ENCODE peak calls at places on chromosomes 3 and 15, in six cellular contexts. One of them, this sample, is unnamed.

GRCh38 chr15:98322551-98322950 is 325.8 kb upstream of the IGF1R start:
- DNase-seq in NCI-H1436: peak; percentile 51
- DNase-seq in CD8-positive, alpha-beta T cell: no peak
- DNase-seq in HCEC 1CT: no peak
- DNase-seq in dermis blood vessel endothelial cell: no peak
- DNase-seq in stimulated activated CD4-positive, alpha-beta T cell treated with anti-CD3 and anti-CD28 coated beads, TNF-alpha, amount 100 ng/mL, for 1 hour: no peak
- DNase-seq in this sample: no peak

GRCh38 chr3:50525987-50526386 is 22.6 kb upstream of the CACNA2D2 start:
- DNase-seq in NCI-H1436: no peak
- DNase-seq in CD8-positive, alpha-beta T cell: no peak
- DNase-seq in HCEC 1CT: peak; percentile 43
- DNase-seq in dermis blood vessel endothelial cell: peak; percentile 45
- DNase-seq in stimulated activated CD4-positive, alpha-beta T cell treated with anti-CD3 and anti-CD28 coated beads, TNF-alpha, amount 100 ng/mL, for 1 hour: no peak
- DNase-seq in this sample: peak; percentile 81

GRCh38 chr3:150349314-150350097 is 58.6 kb upstream of the TSC22D2 start:
- DNase-seq in NCI-H1436: no peak
- DNase-seq in CD8-positive, alpha-beta T cell: no peak
- DNase-seq in HCEC 1CT: no peak
- DNase-seq in dermis blood vessel endothelial cell: no peak
- DNase-seq in stimulated activated CD4-positive, alpha-beta T cell treated with anti-CD3 and anti-CD28 coated beads, TNF-alpha, amount 100 ng/mL, for 1 hour: no peak
- DNase-seq in this sample: no peak

GRCh38 chr3:46895204-46895660 is 17.7 kb downstream of the PTH1R start:
- DNase-seq in NCI-H1436: no peak
- DNase-seq in CD8-positive, alpha-beta T cell: peak; percentile 68
- DNase-seq in HCEC 1CT: peak; percentile 25
- DNase-seq in dermis blood vessel endothelial cell: peak; percentile 74
- DNase-seq in stimulated activated CD4-positive, alpha-beta T cell treated with anti-CD3 and anti-CD28 coated beads, TNF-alpha, amount 100 ng/mL, for 1 hour: peak; percentile 62
- DNase-seq in this sample: peak; percentile 83

GRCh38 chr3:187986514-187986934 is 167.4 kb upstream of the LPP start:
- DNase-seq in NCI-H1436: no peak
- DNase-seq in CD8-positive, alpha-beta T cell: peak; percentile 26
- DNase-seq in HCEC 1CT: peak; percentile 97
- DNase-seq in dermis blood vessel endothelial cell: peak; percentile 76
- DNase-seq in stimulated activated CD4-positive, alpha-beta T cell treated with anti-CD3 and anti-CD28 coated beads, TNF-alpha, amount 100 ng/mL, for 1 hour: no peak
- DNase-seq in this sample: peak; percentile 77

GRCh38 chr3:33668618-33669017 is 49.4 kb downstream of the CLASP2 start:
- DNase-seq in NCI-H1436: no peak
- DNase-seq in CD8-positive, alpha-beta T cell: no peak
- DNase-seq in HCEC 1CT: no peak
- DNase-seq in dermis blood vessel endothelial cell: no peak
- DNase-seq in stimulated activated CD4-positive, alpha-beta T cell treated with anti-CD3 and anti-CD28 coated beads, TNF-alpha, amount 100 ng/mL, for 1 hour: no peak
- DNase-seq in this sample: no peak

GRCh38 chr15:65326109-65326508 is 21.6 kb downstream of the RNU5B-1 start:
- DNase-seq in NCI-H1436: no peak
- DNase-seq in CD8-positive, alpha-beta T cell: no peak
- DNase-seq in HCEC 1CT: no peak
- DNase-seq in dermis blood vessel endothelial cell: peak; percentile 94
- DNase-seq in stimulated activated CD4-positive, alpha-beta T cell treated with anti-CD3 and anti-CD28 coated beads, TNF-alpha, amount 100 ng/mL, for 1 hour: no peak
- DNase-seq in this sample: no peak

GRCh38 chr3:66493464-66494099 is 7.2 kb downstream of the LRIG1 start:
- DNase-seq in NCI-H1436: no peak
- DNase-seq in CD8-positive, alpha-beta T cell: no peak
- DNase-seq in HCEC 1CT: no peak
- DNase-seq in dermis blood vessel endothelial cell: no peak
- DNase-seq in stimulated activated CD4-positive, alpha-beta T cell treated with anti-CD3 and anti-CD28 coated beads, TNF-alpha, amount 100 ng/mL, for 1 hour: no peak
- DNase-seq in this sample: no peak

GRCh38 chr15:100771745-100772144 is 107.9 kb upstream of the ALDH1A3 start:
- DNase-seq in NCI-H1436: no peak
- DNase-seq in CD8-positive, alpha-beta T cell: no peak
- DNase-seq in HCEC 1CT: no peak
- DNase-seq in dermis blood vessel endothelial cell: peak; percentile 13
- DNase-seq in stimulated activated CD4-positive, alpha-beta T cell treated with anti-CD3 and anti-CD28 coated beads, TNF-alpha, amount 100 ng/mL, for 1 hour: no peak
- DNase-seq in this sample: no peak

GRCh38 chr3:45497963-45498362 is 96.6 kb upstream of the LIMD1 start:
- DNase-seq in NCI-H1436: no peak
- DNase-seq in CD8-positive, alpha-beta T cell: peak; percentile 25
- DNase-seq in HCEC 1CT: no peak
- DNase-seq in dermis blood vessel endothelial cell: peak; percentile 54
- DNase-seq in stimulated activated CD4-positive, alpha-beta T cell treated with anti-CD3 and anti-CD28 coated beads, TNF-alpha, amount 100 ng/mL, for 1 hour: no peak
- DNase-seq in this sample: no peak

GRCh38 chr3:151926956-151927355 is 53.5 kb downstream of the SUCNR1 start:
- DNase-seq in NCI-H1436: no peak
- DNase-seq in CD8-positive, alpha-beta T cell: no peak
- DNase-seq in HCEC 1CT: peak; percentile 62
- DNase-seq in dermis blood vessel endothelial cell: peak; percentile 42
- DNase-seq in stimulated activated CD4-positive, alpha-beta T cell treated with anti-CD3 and anti-CD28 coated beads, TNF-alpha, amount 100 ng/mL, for 1 hour: no peak
- DNase-seq in this sample: no peak

GRCh38 chr3:126658584-126658983 is 3.7 kb upstream of the TXNRD3 start:
- DNase-seq in NCI-H1436: no peak
- DNase-seq in CD8-positive, alpha-beta T cell: no peak
- DNase-seq in HCEC 1CT: no peak
- DNase-seq in dermis blood vessel endothelial cell: no peak
- DNase-seq in stimulated activated CD4-positive, alpha-beta T cell treated with anti-CD3 and anti-CD28 coated beads, TNF-alpha, amount 100 ng/mL, for 1 hour: no peak
- DNase-seq in this sample: no peak

GRCh38 chr3:51501833-51502561 is 2.2 kb upstream of the DCAF1 start:
- DNase-seq in NCI-H1436: peak; percentile 15
- DNase-seq in CD8-positive, alpha-beta T cell: peak; percentile 75
- DNase-seq in HCEC 1CT: peak; percentile 45
- DNase-seq in dermis blood vessel endothelial cell: peak; percentile 92
- DNase-seq in stimulated activated CD4-positive, alpha-beta T cell treated with anti-CD3 and anti-CD28 coated beads, TNF-alpha, amount 100 ng/mL, for 1 hour: peak; percentile 40
- DNase-seq in this sample: peak; percentile 89

GRCh38 chr3:190825389-190826016 is 37.0 kb downstream of the GMNC start:
- DNase-seq in NCI-H1436: no peak
- DNase-seq in CD8-positive, alpha-beta T cell: no peak
- DNase-seq in HCEC 1CT: peak; percentile 84
- DNase-seq in dermis blood vessel endothelial cell: no peak
- DNase-seq in stimulated activated CD4-positive, alpha-beta T cell treated with anti-CD3 and anti-CD28 coated beads, TNF-alpha, amount 100 ng/mL, for 1 hour: no peak
- DNase-seq in this sample: no peak

GRCh38 chr3:146142757-146143156 is 18.2 kb downstream of the PLOD2 start:
- DNase-seq in NCI-H1436: no peak
- DNase-seq in CD8-positive, alpha-beta T cell: no peak
- DNase-seq in HCEC 1CT: peak; percentile 71
- DNase-seq in dermis blood vessel endothelial cell: peak; percentile 54
- DNase-seq in stimulated activated CD4-positive, alpha-beta T cell treated with anti-CD3 and anti-CD28 coated beads, TNF-alpha, amount 100 ng/mL, for 1 hour: no peak
- DNase-seq in this sample: no peak

GRCh38 chr3:53688989-53689388 is 157.2 kb downstream of the CHDH start:
- DNase-seq in NCI-H1436: no peak
- DNase-seq in CD8-positive, alpha-beta T cell: no peak
- DNase-seq in HCEC 1CT: no peak
- DNase-seq in dermis blood vessel endothelial cell: no peak
- DNase-seq in stimulated activated CD4-positive, alpha-beta T cell treated with anti-CD3 and anti-CD28 coated beads, TNF-alpha, amount 100 ng/mL, for 1 hour: no peak
- DNase-seq in this sample: no peak

GRCh38 chr3:158918008-158918407 is 116.2 kb downstream of the MFSD1 start:
- DNase-seq in NCI-H1436: peak; percentile 22
- DNase-seq in CD8-positive, alpha-beta T cell: no peak
- DNase-seq in HCEC 1CT: peak; percentile 92
- DNase-seq in dermis blood vessel endothelial cell: peak; percentile 89
- DNase-seq in stimulated activated CD4-positive, alpha-beta T cell treated with anti-CD3 and anti-CD28 coated beads, TNF-alpha, amount 100 ng/mL, for 1 hour: no peak
- DNase-seq in this sample: peak; percentile 25

GRCh38 chr15:69280783-69281182 is 17.9 kb upstream of the PAQR5 start:
- DNase-seq in NCI-H1436: no peak
- DNase-seq in CD8-positive, alpha-beta T cell: no peak
- DNase-seq in HCEC 1CT: no peak
- DNase-seq in dermis blood vessel endothelial cell: no peak
- DNase-seq in stimulated activated CD4-positive, alpha-beta T cell treated with anti-CD3 and anti-CD28 coated beads, TNF-alpha, amount 100 ng/mL, for 1 hour: no peak
- DNase-seq in this sample: no peak

GRCh38 chr15:73388256-73388781 is 19.6 kb upstream of the HCN4 start:
- DNase-seq in NCI-H1436: no peak
- DNase-seq in CD8-positive, alpha-beta T cell: no peak
- DNase-seq in HCEC 1CT: peak; percentile 80
- DNase-seq in dermis blood vessel endothelial cell: peak; percentile 9
- DNase-seq in stimulated activated CD4-positive, alpha-beta T cell treated with anti-CD3 and anti-CD28 coated beads, TNF-alpha, amount 100 ng/mL, for 1 hour: no peak
- DNase-seq in this sample: no peak

GRCh38 chr3:26712211-26713026 is 89.8 kb downstream of the LRRC3B start:
- DNase-seq in NCI-H1436: peak; percentile 3
- DNase-seq in CD8-positive, alpha-beta T cell: no peak
- DNase-seq in HCEC 1CT: peak; percentile 10
- DNase-seq in dermis blood vessel endothelial cell: peak; percentile 15
- DNase-seq in stimulated activated CD4-positive, alpha-beta T cell treated with anti-CD3 and anti-CD28 coated beads, TNF-alpha, amount 100 ng/mL, for 1 hour: no peak
- DNase-seq in this sample: no peak

GRCh38 chr3:194257916-194258668 is 93.0 kb downstream of the CPN2 start:
- DNase-seq in NCI-H1436: no peak
- DNase-seq in CD8-positive, alpha-beta T cell: no peak
- DNase-seq in HCEC 1CT: no peak
- DNase-seq in dermis blood vessel endothelial cell: no peak
- DNase-seq in stimulated activated CD4-positive, alpha-beta T cell treated with anti-CD3 and anti-CD28 coated beads, TNF-alpha, amount 100 ng/mL, for 1 hour: no peak
- DNase-seq in this sample: no peak

GRCh38 chr3:6921041-6921440 is 60.1 kb downstream of the GRM7 start:
- DNase-seq in NCI-H1436: peak; percentile 14
- DNase-seq in CD8-positive, alpha-beta T cell: no peak
- DNase-seq in HCEC 1CT: no peak
- DNase-seq in dermis blood vessel endothelial cell: no peak
- DNase-seq in stimulated activated CD4-positive, alpha-beta T cell treated with anti-CD3 and anti-CD28 coated beads, TNF-alpha, amount 100 ng/mL, for 1 hour: no peak
- DNase-seq in this sample: no peak

GRCh38 chr15:45114076-45114750 is at the start of the genes DUOX2 and DUOXA2:
- DNase-seq in NCI-H1436: no peak
- DNase-seq in CD8-positive, alpha-beta T cell: no peak
- DNase-seq in HCEC 1CT: no peak
- DNase-seq in dermis blood vessel endothelial cell: no peak
- DNase-seq in stimulated activated CD4-positive, alpha-beta T cell treated with anti-CD3 and anti-CD28 coated beads, TNF-alpha, amount 100 ng/mL, for 1 hour: no peak
- DNase-seq in this sample: no peak

GRCh38 chr3:161556533-161556932 is 59.9 kb downstream of the OTOL1 start:
- DNase-seq in NCI-H1436: no peak
- DNase-seq in CD8-positive, alpha-beta T cell: no peak
- DNase-seq in HCEC 1CT: no peak
- DNase-seq in dermis blood vessel endothelial cell: no peak
- DNase-seq in stimulated activated CD4-positive, alpha-beta T cell treated with anti-CD3 and anti-CD28 coated beads, TNF-alpha, amount 100 ng/mL, for 1 hour: no peak
- DNase-seq in this sample: no peak

GRCh38 chr15:48963524-48964113 is at the start of gene SHC4:
- DNase-seq in NCI-H1436: peak; percentile 21
- DNase-seq in CD8-positive, alpha-beta T cell: no peak
- DNase-seq in HCEC 1CT: peak; percentile 87
- DNase-seq in dermis blood vessel endothelial cell: peak; percentile 82
- DNase-seq in stimulated activated CD4-positive, alpha-beta T cell treated with anti-CD3 and anti-CD28 coated beads, TNF-alpha, amount 100 ng/mL, for 1 hour: no peak
- DNase-seq in this sample: no peak

GRCh38 chr15:40313531-40314398 is 6.0 kb upstream of the PLCB2 start:
- DNase-seq in NCI-H1436: peak; percentile 63
- DNase-seq in CD8-positive, alpha-beta T cell: peak; percentile 40
- DNase-seq in HCEC 1CT: no peak
- DNase-seq in dermis blood vessel endothelial cell: peak; percentile 73
- DNase-seq in stimulated activated CD4-positive, alpha-beta T cell treated with anti-CD3 and anti-CD28 coated beads, TNF-alpha, amount 100 ng/mL, for 1 hour: no peak
- DNase-seq in this sample: peak; percentile 48

GRCh38 chr3:133460809-133461208 is 61.0 kb downstream of the BFSP2 start:
- DNase-seq in NCI-H1436: no peak
- DNase-seq in CD8-positive, alpha-beta T cell: no peak
- DNase-seq in HCEC 1CT: no peak
- DNase-seq in dermis blood vessel endothelial cell: no peak
- DNase-seq in stimulated activated CD4-positive, alpha-beta T cell treated with anti-CD3 and anti-CD28 coated beads, TNF-alpha, amount 100 ng/mL, for 1 hour: no peak
- DNase-seq in this sample: peak; percentile 29

GRCh38 chr15:36365963-36366362 is 213.5 kb upstream of the CDIN1 start:
- DNase-seq in NCI-H1436: no peak
- DNase-seq in CD8-positive, alpha-beta T cell: no peak
- DNase-seq in HCEC 1CT: no peak
- DNase-seq in dermis blood vessel endothelial cell: no peak
- DNase-seq in stimulated activated CD4-positive, alpha-beta T cell treated with anti-CD3 and anti-CD28 coated beads, TNF-alpha, amount 100 ng/mL, for 1 hour: no peak
- DNase-seq in this sample: no peak

GRCh38 chr3:45940004-45940780 is 3.1 kb upstream of the CXCR6 start:
- DNase-seq in NCI-H1436: no peak
- DNase-seq in CD8-positive, alpha-beta T cell: no peak
- DNase-seq in HCEC 1CT: no peak
- DNase-seq in dermis blood vessel endothelial cell: no peak
- DNase-seq in stimulated activated CD4-positive, alpha-beta T cell treated with anti-CD3 and anti-CD28 coated beads, TNF-alpha, amount 100 ng/mL, for 1 hour: no peak
- DNase-seq in this sample: no peak

GRCh38 chr15:39184701-39185390 is 396.0 kb upstream of the THBS1 start:
- DNase-seq in NCI-H1436: no peak
- DNase-seq in CD8-positive, alpha-beta T cell: no peak
- DNase-seq in HCEC 1CT: no peak
- DNase-seq in dermis blood vessel endothelial cell: no peak
- DNase-seq in stimulated activated CD4-positive, alpha-beta T cell treated with anti-CD3 and anti-CD28 coated beads, TNF-alpha, amount 100 ng/mL, for 1 hour: no peak
- DNase-seq in this sample: no peak

GRCh38 chr3:50588759-50589433 is 19.6 kb downstream of the HEMK1 start:
- DNase-seq in NCI-H1436: no peak
- DNase-seq in CD8-positive, alpha-beta T cell: no peak
- DNase-seq in HCEC 1CT: no peak
- DNase-seq in dermis blood vessel endothelial cell: no peak
- DNase-seq in stimulated activated CD4-positive, alpha-beta T cell treated with anti-CD3 and anti-CD28 coated beads, TNF-alpha, amount 100 ng/mL, for 1 hour: no peak
- DNase-seq in this sample: no peak

GRCh38 chr15:62394079-62394478 is 229.0 kb upstream of the C2CD4B start:
- DNase-seq in NCI-H1436: no peak
- DNase-seq in CD8-positive, alpha-beta T cell: no peak
- DNase-seq in HCEC 1CT: peak; percentile 35
- DNase-seq in dermis blood vessel endothelial cell: no peak
- DNase-seq in stimulated activated CD4-positive, alpha-beta T cell treated with anti-CD3 and anti-CD28 coated beads, TNF-alpha, amount 100 ng/mL, for 1 hour: no peak
- DNase-seq in this sample: no peak

GRCh38 chr3:141410861-141411771 is 42.8 kb downstream of the ZBTB38 start:
- DNase-seq in NCI-H1436: no peak
- DNase-seq in CD8-positive, alpha-beta T cell: peak; percentile 16
- DNase-seq in HCEC 1CT: peak; percentile 54
- DNase-seq in dermis blood vessel endothelial cell: peak; percentile 81
- DNase-seq in stimulated activated CD4-positive, alpha-beta T cell treated with anti-CD3 and anti-CD28 coated beads, TNF-alpha, amount 100 ng/mL, for 1 hour: no peak
- DNase-seq in this sample: peak; percentile 60